ENCODE peak calls at places on chromosome X, in nine cellular contexts. Z is endothelial cell of umbilical vein, D is fibroblast of lung, M is suprapubic skin, C is adrenal gland, X is MM.1S, T is lower leg skin, S is HCT116, P is nephron progenitor cell. L is an unnamed sample.

GRCh38 chrX:46686003-46686645 is 72.8 kb downstream of the SLC9A7 start:
- DNase-seq in M (no peak), S (peak), T (peak), D (peak), Z (peak), C (peak), X (peak), P (peak), L (peak)

GRCh38 chrX:107205770-107206696 is at the start of the genes DNAAF6 and NUP62CL:
- DNase-seq in S (peak), P (peak), X (peak), D (peak), C (peak), T (peak), M (peak), Z (peak), L (peak)

GRCh38 chrX:2935364-2935748 is 6.2 kb upstream of the ARSD start:
- DNase-seq in P (no peak), T (no peak), X (no peak), Z (no peak), C (no peak), M (no peak), S (no peak), D (no peak), L (no peak)

GRCh38 chrX:107146670-107147069 is 28.0 kb upstream of the RBM41 start:
- DNase-seq in Z (no peak), X (no peak), T (no peak), D (no peak), P (no peak), M (no peak), C (no peak), S (no peak), L (no peak)

GRCh38 chrX:8913665-8914409 is 112.7 kb upstream of the FAM9A start:
- DNase-seq in S (no peak), Z (no peak), M (no peak), T (peak), D (peak), P (no peak), X (no peak), C (peak), L (no peak)

GRCh38 chrX:72569786-72570185 is 2.9 kb downstream of the HDAC8 start:
- DNase-seq in X (no peak), C (peak), P (no peak), M (no peak), Z (peak), T (no peak), S (no peak), D (peak), L (no peak)

GRCh38 chrX:44816369-44816768 is 27.5 kb upstream of the DUSP21 start:
- DNase-seq in M (no peak), P (no peak), Z (no peak), X (no peak), D (no peak), C (no peak), T (no peak), S (no peak), L (no peak)

GRCh38 chrX:429266-429825 is 42.6 kb upstream of the PPP2R3B start:
- DNase-seq in D (no peak), Z (no peak), X (no peak), M (no peak), T (no peak), P (no peak), S (no peak), C (no peak), L (no peak)

GRCh38 chrX:39813631-39814246 is 284.0 kb downstream of the BCOR start:
- DNase-seq in D (peak), S (no peak), C (peak), X (no peak), P (no peak), T (peak), M (peak), Z (peak), L (no peak)

GRCh38 chrX:154918060-154918483 is 31.9 kb downstream of the F8A1 start:
- DNase-seq in P (peak), X (peak), M (no peak), C (peak), T (peak), S (peak), Z (peak), D (peak), L (peak)

GRCh38 chrX:72126048-72126415 is 5.7 kb downstream of the RTL5 start:
- DNase-seq in Z (peak), S (no peak), T (no peak), M (no peak), C (no peak), X (no peak), D (no peak), P (no peak), L (no peak)

GRCh38 chrX:109818921-109819320 is 85.9 kb upstream of the ACSL4 start:
- DNase-seq in Z (no peak), D (peak), X (no peak), T (no peak), P (no peak), S (no peak), C (no peak), M (no peak), L (no peak)

GRCh38 chrX:150162141-150162540 is 201.0 kb upstream of the MAMLD1 start:
- DNase-seq in Z (no peak), D (peak), T (no peak), P (no peak), S (peak), C (no peak), M (no peak), X (no peak), L (no peak)

GRCh38 chrX:13742397-13743176 is 8.0 kb downstream of the OFD1 start:
- DNase-seq in T (no peak), M (no peak), D (no peak), Z (no peak), P (no peak), C (no peak), X (peak), S (no peak), L (peak)

GRCh38 chrX:18707442-18708049 is at the start of gene PPEF1:
- DNase-seq in Z (no peak), P (no peak), S (no peak), C (no peak), T (no peak), M (no peak), X (no peak), D (no peak), L (peak)

GRCh38 chrX:129932792-129933321 is 26.9 kb downstream of the UTP14A start:
- DNase-seq in D (no peak), X (no peak), M (peak), T (no peak), Z (no peak), C (peak), P (peak), S (no peak), L (no peak)

GRCh38 chrX:50691820-50692219 is 122.2 kb downstream of the SHROOM4 start:
- DNase-seq in C (no peak), T (no peak), D (peak), P (peak), X (peak), M (no peak), Z (peak), S (peak), L (peak)

GRCh38 chrX:3599787-3600465 is 113.5 kb downstream of the PRKX start:
- DNase-seq in P (no peak), D (peak), M (no peak), C (no peak), S (no peak), Z (no peak), X (no peak), T (no peak), L (no peak)

GRCh38 chrX:71221145-71221544 is 1.9 kb upstream of the GJB1 start:
- DNase-seq in P (no peak), T (no peak), C (no peak), S (no peak), X (no peak), Z (no peak), D (no peak), M (no peak), L (no peak)

GRCh38 chrX:22970861-22971260 is 28.9 kb upstream of the DDX53 start:
- DNase-seq in C (no peak), S (no peak), D (no peak), X (no peak), P (no peak), T (no peak), Z (no peak), M (no peak), L (no peak)

GRCh38 chrX:132209527-132209926 is 9.7 kb downstream of the RAP2C start:
- DNase-seq in P (no peak), D (peak), S (no peak), C (no peak), M (no peak), Z (no peak), X (no peak), T (no peak), L (no peak)

GRCh38 chrX:153519569-153520285 is 2.3 kb downstream of the ATP2B3 start:
- DNase-seq in C (no peak), M (no peak), D (peak), S (no peak), T (no peak), X (no peak), P (no peak), Z (no peak), L (no peak)

GRCh38 chrX:40266490-40267333 is 169.0 kb upstream of the BCOR start:
- DNase-seq in S (peak), X (peak), M (peak), D (peak), Z (peak), C (peak), T (no peak), P (peak), L (peak)

GRCh38 chrX:58025979-58026378 is 115.7 kb upstream of the ZXDA start:
- DNase-seq in T (no peak), X (peak), D (peak), Z (peak), S (peak), C (peak), P (no peak), M (no peak), L (peak)
- TF ChIP-seq CTCF in T (no peak), X (peak), D (peak), Z (peak), S (peak), C (peak), P (no peak), M (no peak), L (peak)

GRCh38 chrX:35728481-35728880 is 69.7 kb upstream of the MAGEB16 start:
- DNase-seq in C (no peak), D (no peak), X (no peak), S (no peak), M (no peak), Z (no peak), P (no peak), T (no peak), L (no peak)

GRCh38 chrX:35722128-35722527 is 76.0 kb upstream of the MAGEB16 start:
- DNase-seq in S (no peak), D (no peak), T (no peak), C (no peak), P (no peak), Z (no peak), X (peak), M (no peak), L (no peak)

GRCh38 chrX:35726176-35726575 is 72.0 kb upstream of the MAGEB16 start:
- DNase-seq in P (no peak), D (no peak), T (no peak), C (peak), X (peak), M (no peak), Z (peak), S (no peak), L (no peak)
- TF ChIP-seq CTCF in P (no peak), D (peak), T (no peak), C (peak), X (peak), M (no peak), Z (peak), S (no peak), L (no peak)

GRCh38 chrX:42519666-42520231 is 258.2 kb downstream of the PPP1R2C start:
- DNase-seq in P (no peak), X (no peak), M (no peak), Z (peak), S (no peak), T (no peak), D (peak), C (peak), L (no peak)
- TF ChIP-seq CTCF in P (no peak), X (no peak), M (no peak), Z (no peak), S (no peak), T (no peak), D (no peak), C (no peak), L (no peak)

GRCh38 chrX:16511776-16512400 is 138.1 kb upstream of the S100G start:
- DNase-seq in X (no peak), T (no peak), D (peak), M (no peak), C (no peak), Z (peak), S (no peak), P (no peak), L (no peak)
- TF ChIP-seq CTCF in X (no peak), T (no peak), D (no peak), M (no peak), C (no peak), Z (no peak), S (no peak), P (no peak), L (no peak)

GRCh38 chrX:56784666-56785065 is 55.6 kb downstream of the NBDY start:
- DNase-seq in X (no peak), D (no peak), S (no peak), T (no peak), C (peak), P (no peak), Z (no peak), M (peak), L (no peak)

GRCh38 chrX:56783996-56784620 is 55.1 kb downstream of the NBDY start:
- DNase-seq in S (no peak), D (no peak), C (peak), Z (no peak), T (no peak), P (no peak), M (no peak), X (no peak), L (no peak)

GRCh38 chrX:56782362-56782761 is 53.3 kb downstream of the NBDY start:
- DNase-seq in M (no peak), S (no peak), T (no peak), Z (no peak), P (no peak), X (peak), D (no peak), C (no peak), L (no peak)

GRCh38 chrX:56782791-56783449 is 53.9 kb downstream of the NBDY start:
- DNase-seq in M (no peak), Z (no peak), P (no peak), D (no peak), T (no peak), S (no peak), X (no peak), C (peak), L (no peak)

GRCh38 chrX:56783450-56783831 is 54.4 kb downstream of the NBDY start:
- DNase-seq in Z (no peak), S (no peak), T (no peak), X (peak), P (peak), C (peak), D (no peak), M (no peak), L (no peak)
- TF ChIP-seq CTCF in Z (no peak), S (no peak), T (no peak), X (peak), P (no peak), C (peak), D (no peak), M (no peak), L (no peak)

DNA sequence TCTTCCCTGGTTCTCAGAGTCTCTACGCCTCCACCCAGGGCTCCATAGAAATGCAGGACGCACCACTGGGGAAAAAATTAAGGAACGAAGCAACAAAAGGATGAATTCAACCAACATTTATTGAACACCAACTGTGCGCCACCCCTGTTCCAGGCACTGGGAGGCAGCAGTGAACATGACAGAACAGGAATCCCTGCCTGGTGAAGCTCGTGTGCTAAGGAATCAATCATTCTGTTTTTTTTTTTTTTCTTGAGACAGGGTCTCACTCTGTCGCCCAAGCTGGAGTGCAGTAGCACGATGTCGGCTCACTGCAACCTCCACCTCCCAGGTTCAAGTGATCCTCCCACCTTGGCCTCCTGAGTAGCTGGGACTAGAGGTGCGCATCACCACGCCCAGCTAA is 1.9 kb upstream of the FTSJ1 start:
- DNase-seq in Z (no peak), S (no peak), P (no peak), X (no peak), D (no peak), C (no peak), T (no peak), M (no peak), L (no peak)
- TF ChIP-seq CTCF in Z (no peak), S (no peak), P (no peak), X (peak), D (peak), C (no peak), T (no peak), M (no peak), L (no peak)

L was measured in GM20000.